ENCODE peak calls at places on chromosomes 6 and 20, in ten cellular contexts. One of them, this sample, is unnamed.

GRCh38 chr6:36851149-36851614 is 11.9 kb upstream of the CPNE5 start:
- DNase-seq in brain microvascular endothelial cell: peak; percentile 71
- DNase-seq in WERI-Rb-1: peak; percentile 72
- DNase-seq in body of pancreas: peak; percentile 61
- DNase-seq in aorta: no peak
- DNase-seq in GM23338: peak; percentile 86
- DNase-seq in ovary: peak; percentile 48
- DNase-seq in fibroblast of lung: peak; percentile 84
- DNase-seq in tibial artery: peak; percentile 44
- DNase-seq in CD8-positive, alpha-beta T cell: no peak
- DNase-seq in this sample: peak; percentile 79

GRCh38 chr6:41371461-41371991 is 36.1 kb downstream of the NCR2 start:
- DNase-seq in brain microvascular endothelial cell: peak; percentile 52
- DNase-seq in WERI-Rb-1: peak; percentile 86
- DNase-seq in body of pancreas: peak; percentile 43
- DNase-seq in aorta: no peak
- DNase-seq in GM23338: peak; percentile 82
- DNase-seq in ovary: no peak
- DNase-seq in fibroblast of lung: peak; percentile 40
- DNase-seq in tibial artery: peak; percentile 34
- DNase-seq in CD8-positive, alpha-beta T cell: no peak
- DNase-seq in this sample: no peak

GRCh38 chr20:32457476-32457986 is 99.4 kb downstream of the ASXL1 start:
- DNase-seq in brain microvascular endothelial cell: no peak
- DNase-seq in WERI-Rb-1: peak; percentile 96
- DNase-seq in body of pancreas: peak; percentile 82
- DNase-seq in aorta: peak; percentile 86
- DNase-seq in GM23338: peak; percentile 99
- DNase-seq in ovary: peak; percentile 70
- DNase-seq in fibroblast of lung: peak; percentile 52
- DNase-seq in tibial artery: no peak
- DNase-seq in CD8-positive, alpha-beta T cell: no peak
- DNase-seq in this sample: peak; percentile 83

GRCh38 chr20:38536310-38536709 is 44.7 kb upstream of the ADIG start:
- DNase-seq in brain microvascular endothelial cell: no peak
- DNase-seq in WERI-Rb-1: no peak
- DNase-seq in body of pancreas: no peak
- DNase-seq in aorta: no peak
- DNase-seq in GM23338: no peak
- DNase-seq in ovary: no peak
- DNase-seq in fibroblast of lung: peak; percentile 67
- DNase-seq in tibial artery: no peak
- DNase-seq in CD8-positive, alpha-beta T cell: no peak
- DNase-seq in this sample: no peak

GRCh38 chr6:33320315-33321181 is 3.0 kb upstream of the ZBTB22 start:
- DNase-seq in brain microvascular endothelial cell: peak; percentile 94
- DNase-seq in WERI-Rb-1: no peak
- DNase-seq in body of pancreas: peak; percentile 74
- DNase-seq in aorta: peak; percentile 91
- DNase-seq in GM23338: peak; percentile 41
- DNase-seq in ovary: peak; percentile 20
- DNase-seq in fibroblast of lung: peak; percentile 94
- DNase-seq in tibial artery: peak; percentile 80
- DNase-seq in CD8-positive, alpha-beta T cell: no peak
- DNase-seq in this sample: no peak

GRCh38 chr6:33628401-33628964 is 7.4 kb downstream of the ITPR3 start:
- DNase-seq in brain microvascular endothelial cell: no peak
- DNase-seq in WERI-Rb-1: no peak
- DNase-seq in body of pancreas: peak; percentile 19
- DNase-seq in aorta: no peak
- DNase-seq in GM23338: no peak
- DNase-seq in ovary: no peak
- DNase-seq in fibroblast of lung: no peak
- DNase-seq in tibial artery: no peak
- DNase-seq in CD8-positive, alpha-beta T cell: no peak
- DNase-seq in this sample: no peak

GRCh38 chr20:7022597-7022996 is 255.1 kb downstream of the BMP2 start:
- DNase-seq in brain microvascular endothelial cell: no peak
- DNase-seq in WERI-Rb-1: no peak
- DNase-seq in body of pancreas: no peak
- DNase-seq in aorta: no peak
- DNase-seq in GM23338: peak; percentile 4
- DNase-seq in ovary: no peak
- DNase-seq in fibroblast of lung: no peak
- DNase-seq in tibial artery: no peak
- DNase-seq in CD8-positive, alpha-beta T cell: no peak
- DNase-seq in this sample: no peak

GRCh38 chr20:9989066-9989724 is 45.6 kb upstream of the ANKEF1 start:
- DNase-seq in brain microvascular endothelial cell: peak; percentile 43
- DNase-seq in WERI-Rb-1: no peak
- DNase-seq in body of pancreas: no peak
- DNase-seq in aorta: no peak
- DNase-seq in GM23338: no peak
- DNase-seq in ovary: no peak
- DNase-seq in fibroblast of lung: peak; percentile 92
- DNase-seq in tibial artery: no peak
- DNase-seq in CD8-positive, alpha-beta T cell: no peak
- DNase-seq in this sample: no peak

GRCh38 chr6:69699655-69700054 is 97.2 kb downstream of the LMBRD1 start:
- DNase-seq in brain microvascular endothelial cell: no peak
- DNase-seq in WERI-Rb-1: no peak
- DNase-seq in body of pancreas: no peak
- DNase-seq in aorta: no peak
- DNase-seq in GM23338: no peak
- DNase-seq in ovary: no peak
- DNase-seq in fibroblast of lung: no peak
- DNase-seq in tibial artery: no peak
- DNase-seq in CD8-positive, alpha-beta T cell: no peak
- DNase-seq in this sample: no peak

GRCh38 chr6:69693749-69694148 is 103.1 kb downstream of the LMBRD1 start:
- DNase-seq in brain microvascular endothelial cell: no peak
- DNase-seq in WERI-Rb-1: no peak
- DNase-seq in body of pancreas: no peak
- DNase-seq in aorta: no peak
- DNase-seq in GM23338: no peak
- DNase-seq in ovary: no peak
- DNase-seq in fibroblast of lung: peak; percentile 51
- DNase-seq in tibial artery: no peak
- DNase-seq in CD8-positive, alpha-beta T cell: no peak
- DNase-seq in this sample: no peak

GRCh38 chr6:69690986-69691385 is 105.8 kb downstream of the LMBRD1 start:
- DNase-seq in brain microvascular endothelial cell: no peak
- DNase-seq in WERI-Rb-1: no peak
- DNase-seq in body of pancreas: no peak
- DNase-seq in aorta: no peak
- DNase-seq in GM23338: no peak
- DNase-seq in ovary: no peak
- DNase-seq in fibroblast of lung: peak; percentile 12
- DNase-seq in tibial artery: no peak
- DNase-seq in CD8-positive, alpha-beta T cell: no peak
- DNase-seq in this sample: no peak

DNA sequence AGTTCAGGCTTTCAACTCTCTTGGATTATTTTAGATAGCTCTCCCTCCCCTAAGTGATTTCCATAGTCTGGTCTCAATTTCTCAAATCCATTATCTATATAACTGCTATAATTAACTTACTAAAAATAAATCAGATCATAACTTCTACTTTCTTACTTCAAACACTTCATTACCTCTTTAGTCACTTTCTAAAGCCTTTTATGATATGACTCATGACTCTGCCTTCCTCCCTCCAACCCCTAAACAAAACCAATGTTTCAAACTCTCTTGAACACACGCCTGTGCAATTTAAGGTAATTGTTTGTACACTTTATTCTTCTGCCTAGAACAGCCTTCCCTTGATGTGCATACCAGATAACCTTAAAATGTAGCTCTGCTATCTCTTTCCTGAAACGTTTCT is 100.5 kb downstream of the LMBRD1 start:
- DNase-seq in brain microvascular endothelial cell: no peak
- DNase-seq in WERI-Rb-1: no peak
- DNase-seq in body of pancreas: no peak
- DNase-seq in aorta: no peak
- DNase-seq in GM23338: no peak
- DNase-seq in ovary: no peak
- DNase-seq in fibroblast of lung: no peak
- DNase-seq in tibial artery: no peak
- DNase-seq in CD8-positive, alpha-beta T cell: no peak
- DNase-seq in this sample: no peak
- H3K27ac ChIP-seq in brain microvascular endothelial cell: no peak overlapping the region
- H3K27ac ChIP-seq in WERI-Rb-1: no peak overlapping the region
- H3K27ac ChIP-seq in body of pancreas: no peak overlapping the region
- H3K27ac ChIP-seq in aorta: no peak overlapping the region
- H3K27ac ChIP-seq in GM23338: no peak overlapping the region
- H3K27ac ChIP-seq in ovary: no peak overlapping the region
- H3K27ac ChIP-seq in fibroblast of lung: no peak overlapping the region
- H3K27ac ChIP-seq in tibial artery: no peak overlapping the region
- H3K27ac ChIP-seq in CD8-positive, alpha-beta T cell: no peak overlapping the region
- H3K27ac ChIP-seq in this sample: no peak overlapping the region

GRCh38 chr6:89693207-89693606 is 54.7 kb upstream of the LYRM2 start:
- DNase-seq in brain microvascular endothelial cell: no peak
- DNase-seq in WERI-Rb-1: no peak
- DNase-seq in body of pancreas: no peak
- DNase-seq in aorta: no peak
- DNase-seq in GM23338: no peak
- DNase-seq in ovary: no peak
- DNase-seq in fibroblast of lung: no peak
- DNase-seq in tibial artery: no peak
- DNase-seq in CD8-positive, alpha-beta T cell: no peak
- DNase-seq in this sample: no peak
- H3K36me3 ChIP-seq in brain microvascular endothelial cell: peaks cover 51% of the 10 kb centered on the region
- H3K36me3 ChIP-seq in WERI-Rb-1: peaks cover 85% of the 10 kb centered on the region
- H3K36me3 ChIP-seq in body of pancreas: peaks cover 31% of the 10 kb centered on the region
- H3K36me3 ChIP-seq in aorta: peaks cover 19% of the 10 kb centered on the region
- H3K36me3 ChIP-seq in GM23338: peaks cover 54% of the 10 kb centered on the region
- H3K36me3 ChIP-seq in ovary: no peaks in the 10 kb centered on the region
- H3K36me3 ChIP-seq in fibroblast of lung: peaks cover 11% of the 10 kb centered on the region
- H3K36me3 ChIP-seq in tibial artery: peaks cover 77% of the 10 kb centered on the region
- H3K36me3 ChIP-seq in CD8-positive, alpha-beta T cell: peaks cover 53% of the 10 kb centered on the region
- H3K36me3 ChIP-seq in this sample: peaks cover 78% of the 10 kb centered on the region

GRCh38 chr6:3428247-3428646 is 28.6 kb downstream of the SLC22A23 start:
- DNase-seq in brain microvascular endothelial cell: no peak
- DNase-seq in WERI-Rb-1: no peak
- DNase-seq in body of pancreas: no peak
- DNase-seq in aorta: no peak
- DNase-seq in GM23338: no peak
- DNase-seq in ovary: no peak
- DNase-seq in fibroblast of lung: no peak
- DNase-seq in tibial artery: no peak
- DNase-seq in CD8-positive, alpha-beta T cell: no peak
- DNase-seq in this sample: no peak

GRCh38 chr6:3425574-3425973 is 31.3 kb downstream of the SLC22A23 start:
- DNase-seq in brain microvascular endothelial cell: no peak
- DNase-seq in WERI-Rb-1: no peak
- DNase-seq in body of pancreas: no peak
- DNase-seq in aorta: no peak
- DNase-seq in GM23338: no peak
- DNase-seq in ovary: no peak
- DNase-seq in fibroblast of lung: no peak
- DNase-seq in tibial artery: no peak
- DNase-seq in CD8-positive, alpha-beta T cell: no peak
- DNase-seq in this sample: no peak

GRCh38 chr6:3426091-3426780 is 30.6 kb downstream of the SLC22A23 start:
- DNase-seq in brain microvascular endothelial cell: no peak
- DNase-seq in WERI-Rb-1: no peak
- DNase-seq in body of pancreas: no peak
- DNase-seq in aorta: no peak
- DNase-seq in GM23338: no peak
- DNase-seq in ovary: no peak
- DNase-seq in fibroblast of lung: no peak
- DNase-seq in tibial artery: no peak
- DNase-seq in CD8-positive, alpha-beta T cell: no peak
- DNase-seq in this sample: no peak

GRCh38 chr6:3427740-3428085 is 29.1 kb downstream of the SLC22A23 start:
- DNase-seq in brain microvascular endothelial cell: no peak
- DNase-seq in WERI-Rb-1: no peak
- DNase-seq in body of pancreas: peak; percentile 91
- DNase-seq in aorta: no peak
- DNase-seq in GM23338: no peak
- DNase-seq in ovary: no peak
- DNase-seq in fibroblast of lung: no peak
- DNase-seq in tibial artery: peak; percentile 55
- DNase-seq in CD8-positive, alpha-beta T cell: no peak
- DNase-seq in this sample: no peak

GRCh38 chr6:3426817-3427739 is 29.8 kb downstream of the SLC22A23 start:
- DNase-seq in brain microvascular endothelial cell: no peak
- DNase-seq in WERI-Rb-1: no peak
- DNase-seq in body of pancreas: peak; percentile 68
- DNase-seq in aorta: no peak
- DNase-seq in GM23338: no peak
- DNase-seq in ovary: no peak
- DNase-seq in fibroblast of lung: no peak
- DNase-seq in tibial artery: no peak
- DNase-seq in CD8-positive, alpha-beta T cell: no peak
- DNase-seq in this sample: no peak
- H3K27ac ChIP-seq in brain microvascular endothelial cell: no peak overlapping the region
- H3K27ac ChIP-seq in WERI-Rb-1: no peak overlapping the region
- H3K27ac ChIP-seq in body of pancreas: peak overlapping the region; percentile 12
- H3K27ac ChIP-seq in aorta: no peak overlapping the region
- H3K27ac ChIP-seq in GM23338: peak overlapping the region; percentile 84
- H3K27ac ChIP-seq in ovary: no peak overlapping the region
- H3K27ac ChIP-seq in fibroblast of lung: no peak overlapping the region
- H3K27ac ChIP-seq in tibial artery: no peak overlapping the region
- H3K27ac ChIP-seq in CD8-positive, alpha-beta T cell: no peak overlapping the region
- H3K27ac ChIP-seq in this sample: no peak overlapping the region

GRCh38 chr6:44256291-44257006 is 879 bp downstream of the SLC35B2 start:
- DNase-seq in brain microvascular endothelial cell: no peak
- DNase-seq in WERI-Rb-1: peak; percentile 21
- DNase-seq in body of pancreas: peak; percentile 34
- DNase-seq in aorta: peak; percentile 66
- DNase-seq in GM23338: peak; percentile 81
- DNase-seq in ovary: no peak
- DNase-seq in fibroblast of lung: no peak
- DNase-seq in tibial artery: no peak
- DNase-seq in CD8-positive, alpha-beta T cell: peak; percentile 35
- DNase-seq in this sample: no peak

GRCh38 chr6:44257753-44258324 is 511 bp upstream of the SLC35B2 start:
- DNase-seq in brain microvascular endothelial cell: no peak
- DNase-seq in WERI-Rb-1: no peak
- DNase-seq in body of pancreas: no peak
- DNase-seq in aorta: no peak
- DNase-seq in GM23338: no peak
- DNase-seq in ovary: no peak
- DNase-seq in fibroblast of lung: no peak
- DNase-seq in tibial artery: no peak
- DNase-seq in CD8-positive, alpha-beta T cell: no peak
- DNase-seq in this sample: no peak

GRCh38 chr6:44258325-44258863 is 1.1 kb upstream of the SLC35B2 start:
- DNase-seq in brain microvascular endothelial cell: no peak
- DNase-seq in WERI-Rb-1: no peak
- DNase-seq in body of pancreas: no peak
- DNase-seq in aorta: peak; percentile 68
- DNase-seq in GM23338: no peak
- DNase-seq in ovary: no peak
- DNase-seq in fibroblast of lung: no peak
- DNase-seq in tibial artery: no peak
- DNase-seq in CD8-positive, alpha-beta T cell: no peak
- DNase-seq in this sample: no peak

GRCh38 chr6:44255848-44256247 is 1.5 kb downstream of the SLC35B2 start:
- DNase-seq in brain microvascular endothelial cell: no peak
- DNase-seq in WERI-Rb-1: no peak
- DNase-seq in body of pancreas: no peak
- DNase-seq in aorta: no peak
- DNase-seq in GM23338: no peak
- DNase-seq in ovary: no peak
- DNase-seq in fibroblast of lung: no peak
- DNase-seq in tibial artery: no peak
- DNase-seq in CD8-positive, alpha-beta T cell: no peak
- DNase-seq in this sample: no peak

GRCh38 chr6:44257007-44257752 is at the start of gene SLC35B2:
- DNase-seq in brain microvascular endothelial cell: peak; percentile 47
- DNase-seq in WERI-Rb-1: peak; percentile 91
- DNase-seq in body of pancreas: peak; percentile 72
- DNase-seq in aorta: peak; percentile 88
- DNase-seq in GM23338: peak; percentile 83
- DNase-seq in ovary: peak; percentile 85
- DNase-seq in fibroblast of lung: peak; percentile 67
- DNase-seq in tibial artery: peak; percentile 54
- DNase-seq in CD8-positive, alpha-beta T cell: peak; percentile 56
- DNase-seq in this sample: peak; percentile 84
- H3K36me3 ChIP-seq in brain microvascular endothelial cell: peaks cover 40% of the 10 kb centered on the region
- H3K36me3 ChIP-seq in WERI-Rb-1: peaks cover 66% of the 10 kb centered on the region
- H3K36me3 ChIP-seq in body of pancreas: peaks cover 19% of the 10 kb centered on the region
- H3K36me3 ChIP-seq in aorta: peaks cover 1% of the 10 kb centered on the region
- H3K36me3 ChIP-seq in GM23338: peaks cover 22% of the 10 kb centered on the region
- H3K36me3 ChIP-seq in ovary: no peaks in the 10 kb centered on the region
- H3K36me3 ChIP-seq in fibroblast of lung: peaks cover 17% of the 10 kb centered on the region
- H3K36me3 ChIP-seq in tibial artery: peaks cover 38% of the 10 kb centered on the region
- H3K36me3 ChIP-seq in CD8-positive, alpha-beta T cell: peaks cover 24% of the 10 kb centered on the region
- H3K36me3 ChIP-seq in this sample: peaks cover 35% of the 10 kb centered on the region